ENCODE peak calls at places on chromosome 22, in ten cellular contexts. One of them, this sample, is unnamed.

GRCh38 chr22:16973591-16974297 is 34.3 kb downstream of the GAB4 start:
- DNase-seq in Panc1: no peak
- DNase-seq in B cell: no peak
- DNase-seq in NB4: no peak
- DNase-seq in RWPE1: no peak
- DNase-seq in mucosa of descending colon: no peak
- DNase-seq in pancreas: no peak
- DNase-seq in Peyer's patch: no peak
- DNase-seq in H9: no peak
- DNase-seq in fibroblast of lung: no peak
- DNase-seq in this sample: no peak

GRCh38 chr22:50306753-50307749 is at the start of gene PLXNB2:
- DNase-seq in Panc1: no peak
- DNase-seq in B cell: peak
- DNase-seq in NB4: peak
- DNase-seq in RWPE1: no peak
- DNase-seq in mucosa of descending colon: peak
- DNase-seq in pancreas: peak
- DNase-seq in Peyer's patch: peak
- DNase-seq in H9: peak
- DNase-seq in fibroblast of lung: peak
- DNase-seq in this sample: no peak

GRCh38 chr22:37701121-37701786 is 4.4 kb downstream of the TRIOBP start:
- DNase-seq in Panc1: no peak
- DNase-seq in B cell: no peak
- DNase-seq in NB4: peak
- DNase-seq in RWPE1: no peak
- DNase-seq in mucosa of descending colon: no peak
- DNase-seq in pancreas: no peak
- DNase-seq in Peyer's patch: no peak
- DNase-seq in H9: no peak
- DNase-seq in fibroblast of lung: no peak
- DNase-seq in this sample: no peak

GRCh38 chr22:29715240-29715639 is 4.6 kb upstream of the CABP7 start:
- DNase-seq in Panc1: no peak
- DNase-seq in B cell: no peak
- DNase-seq in NB4: peak
- DNase-seq in RWPE1: no peak
- DNase-seq in mucosa of descending colon: no peak
- DNase-seq in pancreas: no peak
- DNase-seq in Peyer's patch: no peak
- DNase-seq in H9: no peak
- DNase-seq in fibroblast of lung: no peak
- DNase-seq in this sample: no peak

GRCh38 chr22:21762712-21763581 is 27.4 kb upstream of the YPEL1 start:
- DNase-seq in Panc1: no peak
- DNase-seq in B cell: no peak
- DNase-seq in NB4: no peak
- DNase-seq in RWPE1: no peak
- DNase-seq in mucosa of descending colon: no peak
- DNase-seq in pancreas: no peak
- DNase-seq in Peyer's patch: no peak
- DNase-seq in H9: no peak
- DNase-seq in fibroblast of lung: no peak
- DNase-seq in this sample: no peak

GRCh38 chr22:27949421-27949820 is 30.4 kb upstream of the PITPNB start:
- DNase-seq in Panc1: no peak
- DNase-seq in B cell: no peak
- DNase-seq in NB4: no peak
- DNase-seq in RWPE1: no peak
- DNase-seq in mucosa of descending colon: no peak
- DNase-seq in pancreas: no peak
- DNase-seq in Peyer's patch: no peak
- DNase-seq in H9: no peak
- DNase-seq in fibroblast of lung: no peak
- DNase-seq in this sample: no peak

GRCh38 chr22:42857845-42858481 is 890 bp upstream of the ARFGAP3 start:
- DNase-seq in Panc1: no peak
- DNase-seq in B cell: no peak
- DNase-seq in NB4: no peak
- DNase-seq in RWPE1: no peak
- DNase-seq in mucosa of descending colon: no peak
- DNase-seq in pancreas: peak
- DNase-seq in Peyer's patch: no peak
- DNase-seq in H9: no peak
- DNase-seq in fibroblast of lung: no peak
- DNase-seq in this sample: no peak

GRCh38 chr22:29342577-29343312 is 27.2 kb upstream of the RASL10A start:
- DNase-seq in Panc1: no peak
- DNase-seq in B cell: no peak
- DNase-seq in NB4: peak
- DNase-seq in RWPE1: peak
- DNase-seq in mucosa of descending colon: no peak
- DNase-seq in pancreas: no peak
- DNase-seq in Peyer's patch: no peak
- DNase-seq in H9: no peak
- DNase-seq in fibroblast of lung: peak
- DNase-seq in this sample: no peak

GRCh38 chr22:39556970-39557811 is 13.4 kb upstream of the CACNA1I start:
- DNase-seq in Panc1: no peak
- DNase-seq in B cell: peak
- DNase-seq in NB4: no peak
- DNase-seq in RWPE1: no peak
- DNase-seq in mucosa of descending colon: no peak
- DNase-seq in pancreas: peak
- DNase-seq in Peyer's patch: no peak
- DNase-seq in H9: no peak
- DNase-seq in fibroblast of lung: peak
- DNase-seq in this sample: no peak
- TF ChIP-seq CTCF in Panc1: peak
- TF ChIP-seq CTCF in B cell: no peak
- TF ChIP-seq CTCF in NB4: no peak
- TF ChIP-seq CTCF in RWPE1: no peak
- TF ChIP-seq CTCF in mucosa of descending colon: no peak
- TF ChIP-seq CTCF in pancreas: no peak
- TF ChIP-seq CTCF in Peyer's patch: peak
- TF ChIP-seq CTCF in H9: no peak
- TF ChIP-seq CTCF in fibroblast of lung: no peak
- TF ChIP-seq CTCF in this sample: peak

GRCh38 chr22:23238707-23239106 is 58.4 kb downstream of the BCR start:
- DNase-seq in Panc1: no peak
- DNase-seq in B cell: no peak
- DNase-seq in NB4: no peak
- DNase-seq in RWPE1: no peak
- DNase-seq in mucosa of descending colon: peak
- DNase-seq in pancreas: no peak
- DNase-seq in Peyer's patch: no peak
- DNase-seq in H9: no peak
- DNase-seq in fibroblast of lung: no peak
- DNase-seq in this sample: no peak

GRCh38 chr22:23242473-23243001 is 62.2 kb downstream of the BCR start:
- DNase-seq in Panc1: no peak
- DNase-seq in B cell: no peak
- DNase-seq in NB4: no peak
- DNase-seq in RWPE1: no peak
- DNase-seq in mucosa of descending colon: peak
- DNase-seq in pancreas: no peak
- DNase-seq in Peyer's patch: no peak
- DNase-seq in H9: peak
- DNase-seq in fibroblast of lung: peak
- DNase-seq in this sample: no peak

GRCh38 chr22:23241562-23242472 is 61.5 kb downstream of the BCR start:
- DNase-seq in Panc1: no peak
- DNase-seq in B cell: no peak
- DNase-seq in NB4: no peak
- DNase-seq in RWPE1: no peak
- DNase-seq in mucosa of descending colon: peak
- DNase-seq in pancreas: no peak
- DNase-seq in Peyer's patch: no peak
- DNase-seq in H9: no peak
- DNase-seq in fibroblast of lung: no peak
- DNase-seq in this sample: no peak

GRCh38 chr22:23239429-23239828 is 59.1 kb downstream of the BCR start:
- DNase-seq in Panc1: no peak
- DNase-seq in B cell: no peak
- DNase-seq in NB4: no peak
- DNase-seq in RWPE1: no peak
- DNase-seq in mucosa of descending colon: peak
- DNase-seq in pancreas: no peak
- DNase-seq in Peyer's patch: no peak
- DNase-seq in H9: no peak
- DNase-seq in fibroblast of lung: no peak
- DNase-seq in this sample: no peak

GRCh38 chr22:23240639-23241389 is 60.5 kb downstream of the BCR start:
- DNase-seq in Panc1: no peak
- DNase-seq in B cell: peak
- DNase-seq in NB4: peak
- DNase-seq in RWPE1: no peak
- DNase-seq in mucosa of descending colon: peak
- DNase-seq in pancreas: peak
- DNase-seq in Peyer's patch: no peak
- DNase-seq in H9: peak
- DNase-seq in fibroblast of lung: no peak
- DNase-seq in this sample: no peak
- TF ChIP-seq CTCF in Panc1: no peak
- TF ChIP-seq CTCF in B cell: no peak
- TF ChIP-seq CTCF in NB4: peak
- TF ChIP-seq CTCF in RWPE1: no peak
- TF ChIP-seq CTCF in mucosa of descending colon: no peak
- TF ChIP-seq CTCF in pancreas: no peak
- TF ChIP-seq CTCF in Peyer's patch: peak
- TF ChIP-seq CTCF in H9: peak
- TF ChIP-seq CTCF in fibroblast of lung: no peak
- TF ChIP-seq CTCF in this sample: peak

DNA sequence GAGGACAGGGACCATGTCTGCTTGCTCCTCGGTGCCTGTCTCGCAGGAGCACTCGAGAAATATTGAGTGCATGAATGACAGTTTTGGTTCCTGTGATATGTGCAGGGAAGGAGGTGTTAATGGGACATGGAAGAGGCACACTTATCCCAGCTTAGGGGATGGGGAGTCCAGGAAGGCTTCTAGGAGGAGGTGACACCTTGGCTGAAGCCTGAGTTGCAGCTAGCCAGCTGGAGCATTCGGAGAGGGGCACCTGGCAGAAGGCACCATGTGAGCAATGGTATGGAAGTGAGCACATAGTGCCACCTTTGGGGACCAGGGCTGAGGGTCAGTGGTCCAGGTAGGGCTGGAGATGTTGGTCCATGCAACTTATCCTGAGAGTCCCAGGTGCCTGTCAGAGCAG is 18.9 kb downstream of the SGSM1 start:
- DNase-seq in Panc1: no peak
- DNase-seq in B cell: no peak
- DNase-seq in NB4: no peak
- DNase-seq in RWPE1: no peak
- DNase-seq in mucosa of descending colon: no peak
- DNase-seq in pancreas: peak
- DNase-seq in Peyer's patch: no peak
- DNase-seq in H9: no peak
- DNase-seq in fibroblast of lung: no peak
- DNase-seq in this sample: no peak
- TF ChIP-seq CTCF in Panc1: no peak
- TF ChIP-seq CTCF in B cell: no peak
- TF ChIP-seq CTCF in NB4: no peak
- TF ChIP-seq CTCF in RWPE1: no peak
- TF ChIP-seq CTCF in mucosa of descending colon: no peak
- TF ChIP-seq CTCF in pancreas: no peak
- TF ChIP-seq CTCF in Peyer's patch: no peak
- TF ChIP-seq CTCF in H9: no peak
- TF ChIP-seq CTCF in fibroblast of lung: no peak
- TF ChIP-seq CTCF in this sample: no peak

DNA sequence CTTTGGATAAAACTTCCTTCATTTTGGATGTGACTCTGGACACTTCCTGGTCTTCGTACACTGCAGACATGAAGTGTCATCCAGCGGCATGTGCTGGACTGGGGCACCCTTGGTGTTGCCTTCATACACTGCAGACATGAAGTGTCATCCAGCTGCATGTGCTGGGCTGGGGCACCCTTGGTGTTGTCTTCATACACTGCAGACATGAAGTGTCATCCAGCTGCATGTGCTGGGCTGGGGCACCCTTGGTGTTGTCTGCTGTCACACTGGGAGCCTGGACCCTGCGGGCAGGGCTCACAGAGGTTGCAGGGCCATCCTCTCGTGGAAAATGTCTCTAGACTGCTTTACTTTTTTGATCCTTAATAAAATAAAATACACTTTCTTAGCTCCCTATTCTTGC is 771.4 kb downstream of the BRD1 start:
- DNase-seq in Panc1: no peak
- DNase-seq in B cell: no peak
- DNase-seq in NB4: no peak
- DNase-seq in RWPE1: no peak
- DNase-seq in mucosa of descending colon: no peak
- DNase-seq in pancreas: peak
- DNase-seq in Peyer's patch: no peak
- DNase-seq in H9: no peak
- DNase-seq in fibroblast of lung: no peak
- DNase-seq in this sample: no peak
- TF ChIP-seq CTCF in Panc1: no peak
- TF ChIP-seq CTCF in B cell: no peak
- TF ChIP-seq CTCF in NB4: no peak
- TF ChIP-seq CTCF in RWPE1: no peak
- TF ChIP-seq CTCF in mucosa of descending colon: no peak
- TF ChIP-seq CTCF in pancreas: no peak
- TF ChIP-seq CTCF in Peyer's patch: no peak
- TF ChIP-seq CTCF in H9: no peak
- TF ChIP-seq CTCF in fibroblast of lung: no peak
- TF ChIP-seq CTCF in this sample: no peak

GRCh38 chr22:45554040-45554406 is 51.3 kb downstream of the FBLN1 start:
- DNase-seq in Panc1: no peak
- DNase-seq in B cell: no peak
- DNase-seq in NB4: no peak
- DNase-seq in RWPE1: peak
- DNase-seq in mucosa of descending colon: no peak
- DNase-seq in pancreas: no peak
- DNase-seq in Peyer's patch: no peak
- DNase-seq in H9: no peak
- DNase-seq in fibroblast of lung: no peak
- DNase-seq in this sample: no peak
- TF ChIP-seq CTCF in Panc1: peak
- TF ChIP-seq CTCF in B cell: peak
- TF ChIP-seq CTCF in NB4: no peak
- TF ChIP-seq CTCF in RWPE1: peak
- TF ChIP-seq CTCF in mucosa of descending colon: no peak
- TF ChIP-seq CTCF in pancreas: no peak
- TF ChIP-seq CTCF in Peyer's patch: no peak
- TF ChIP-seq CTCF in H9: peak
- TF ChIP-seq CTCF in fibroblast of lung: no peak
- TF ChIP-seq CTCF in this sample: no peak